ENCODE peak calls at places on chromosome 2, in nine cellular contexts. K is DND-41; O is K562; X is body of pancreas; J is lung; S is tibial nerve; Z is left lung; N is CD8-positive, alpha-beta T cell; D is spleen. Y is an unnamed sample.

GRCh38 chr2:119263656-119264055 is 40.0 kb downstream of the STEAP3 start:
- DNase-seq in D (no peak), K (no peak), N (no peak), Z (no peak), S (no peak), O (no peak), J (no peak), X (no peak), Y (no peak)

GRCh38 chr2:152097291-152098032 is 1.4 kb downstream of the CACNB4 start:
- DNase-seq in D (no peak), N (no peak), X (peak; percentile 32), S (no peak), K (no peak), Z (no peak), O (no peak), J (no peak), Y (no peak)

GRCh38 chr2:134181219-134181618 is 72.7 kb upstream of the MGAT5 start:
- DNase-seq in Z (no peak), D (no peak), N (peak; percentile 29), X (no peak), S (no peak), O (no peak), J (no peak), K (peak; percentile 49), Y (no peak)

GRCh38 chr2:9524291-9524690 is 31.3 kb downstream of the ADAM17 start:
- DNase-seq in D (no peak), O (no peak), X (no peak), N (no peak), S (no peak), K (no peak), Z (no peak), J (no peak), Y (no peak)

GRCh38 chr2:45134726-45135125 is 125.5 kb upstream of the SIX2 start:
- DNase-seq in N (no peak), J (no peak), S (no peak), K (peak; percentile 10), Z (no peak), D (no peak), X (peak; percentile 22), O (no peak), Y (no peak)

GRCh38 chr2:191059308-191059707 is 45.3 kb upstream of the STAT1 start:
- DNase-seq in N (no peak), Z (no peak), J (no peak), K (no peak), X (no peak), O (no peak), S (no peak), D (no peak), Y (no peak)

GRCh38 chr2:209536363-209536762 is 112.5 kb downstream of the MAP2 start:
- DNase-seq in O (no peak), X (no peak), S (no peak), J (no peak), K (no peak), N (no peak), Z (no peak), D (no peak), Y (no peak)

GRCh38 chr2:36403675-36404230 is 48.2 kb downstream of the CRIM1 start:
- DNase-seq in Z (no peak), N (no peak), X (no peak), S (no peak), D (no peak), O (no peak), J (no peak), K (no peak), Y (no peak)

GRCh38 chr2:209579236-209579749 is 155.4 kb downstream of the MAP2 start:
- DNase-seq in S (no peak), N (no peak), O (no peak), J (no peak), K (no peak), X (peak; percentile 7), D (no peak), Z (no peak), Y (no peak)

DNA sequence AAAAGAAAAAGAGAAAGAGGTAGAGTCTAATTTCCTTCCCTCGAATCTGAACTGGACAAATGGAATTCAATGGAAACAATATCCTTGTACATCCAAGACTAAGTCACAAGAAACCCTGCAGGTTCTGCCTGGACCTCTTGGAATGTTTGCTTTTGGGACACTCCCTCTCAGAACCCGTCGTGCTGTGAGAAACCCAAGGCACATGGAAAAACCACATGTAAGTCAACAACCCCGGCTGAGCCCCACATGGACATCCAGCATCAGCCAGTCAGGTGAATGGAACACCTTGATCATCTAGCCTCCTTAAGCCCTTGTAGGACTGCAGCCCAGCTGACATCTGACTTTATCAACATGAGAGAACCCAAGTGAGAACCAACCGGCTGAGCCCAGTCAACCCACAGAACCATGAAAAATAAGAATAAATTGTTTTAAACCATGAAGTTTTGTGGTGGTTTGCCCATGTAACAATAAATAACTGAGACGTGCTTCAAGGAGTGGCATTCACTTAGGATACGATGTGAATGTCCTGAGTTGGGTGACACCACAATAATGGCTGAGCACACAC is 28.6 kb downstream of the PKDCC start:
- DNase-seq in D (no peak), Z (no peak), X (no peak), N (no peak), O (no peak), K (no peak), J (no peak), S (no peak), Y (no peak)
- H3K27ac ChIP-seq in D (no peak overlapping the region), Z (no peak overlapping the region), X (no peak overlapping the region), N (no peak overlapping the region), O (no peak overlapping the region), K (no peak overlapping the region), J (no peak overlapping the region), S (no peak overlapping the region), Y (no peak overlapping the region)

DNA sequence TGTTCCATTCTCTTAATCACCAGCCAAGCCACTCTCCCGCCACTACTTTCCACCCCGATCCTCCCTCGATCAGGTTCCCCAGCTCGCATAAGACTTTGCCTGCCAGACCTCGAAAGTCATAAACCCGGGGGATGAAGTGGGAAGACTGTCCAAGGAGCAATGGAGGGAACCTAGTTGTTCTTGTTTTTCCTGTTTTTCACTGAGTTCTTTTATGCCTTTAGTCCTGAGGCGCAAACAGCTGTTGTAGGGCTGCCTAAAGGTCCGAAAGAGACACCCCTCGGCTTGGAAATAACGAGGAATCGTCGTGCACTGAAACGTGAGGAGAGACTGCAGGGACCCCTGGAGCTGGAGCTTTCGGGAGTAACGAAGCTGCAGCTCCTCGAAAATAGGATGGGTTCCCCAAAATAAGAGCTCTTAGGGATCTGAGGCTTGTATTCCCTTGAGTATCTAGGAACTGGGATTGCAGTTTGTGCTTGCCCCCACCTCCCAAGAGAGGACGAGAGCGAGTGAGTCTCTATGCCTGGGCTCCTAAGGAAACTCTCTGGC is 1.7 kb upstream of the HOXD12 start:
- DNase-seq in O (no peak), D (no peak), K (no peak), X (no peak), Z (no peak), N (no peak), J (no peak), S (no peak), Y (no peak)
- TF ChIP-seq CTCF in O (no peak), D (no peak), K (no peak), X (no peak), Z (no peak), N (no peak), J (no peak), S (no peak), Y (no peak)

GRCh38 chr2:156933580-156934225 is 323.8 kb upstream of the GALNT5 start:
- DNase-seq in Z (no peak), N (no peak), S (no peak), O (no peak), D (no peak), J (no peak), K (no peak), X (no peak), Y (no peak)
- H3K27ac ChIP-seq in Z (no peak overlapping the region), N (no peak overlapping the region), S (no peak overlapping the region), O (no peak overlapping the region), D (no peak overlapping the region), J (no peak overlapping the region), K (no peak overlapping the region), X (no peak overlapping the region), Y (no peak overlapping the region)

GRCh38 chr2:120812866-120813265 is 77.2 kb downstream of the GLI2 start:
- DNase-seq in Z (peak; percentile 55), X (no peak), K (no peak), S (no peak), D (no peak), J (no peak), N (no peak), O (no peak), Y (no peak)

GRCh38 chr2:120809151-120809550 is 73.5 kb downstream of the GLI2 start:
- DNase-seq in O (no peak), N (no peak), X (no peak), S (no peak), K (no peak), Z (no peak), J (no peak), D (no peak), Y (no peak)

GRCh38 chr2:120809576-120810440 is 74.1 kb downstream of the GLI2 start:
- DNase-seq in N (no peak), K (no peak), D (no peak), X (no peak), Z (peak; percentile 55), S (no peak), J (no peak), O (peak; percentile 29), Y (no peak)

GRCh38 chr2:120814352-120814751 is 78.7 kb downstream of the GLI2 start:
- DNase-seq in S (no peak), K (no peak), O (no peak), N (no peak), D (peak; percentile 61), X (no peak), Z (peak; percentile 10), J (no peak), Y (no peak)

GRCh38 chr2:120810639-120811038 is 75.0 kb downstream of the GLI2 start:
- DNase-seq in J (no peak), S (no peak), D (no peak), X (no peak), N (no peak), Z (peak; percentile 5), K (no peak), O (no peak), Y (no peak)
- TF ChIP-seq CTCF in J (no peak), S (no peak), D (no peak), X (no peak), N (no peak), Z (no peak), K (no peak), O (no peak), Y (no peak)

GRCh38 chr2:178722296-178722695 is 84.9 kb downstream of the TTN start:
- DNase-seq in X (no peak), N (no peak), J (no peak), S (no peak), O (no peak), D (no peak), Z (no peak), K (no peak), Y (no peak)
- H3K27ac ChIP-seq in X (no peak overlapping the region), N (no peak overlapping the region), J (no peak overlapping the region), S (no peak overlapping the region), O (no peak overlapping the region), D (no peak overlapping the region), Z (no peak overlapping the region), K (no peak overlapping the region), Y (no peak overlapping the region)

GRCh38 chr2:233972941-233973575 is 55.9 kb downstream of the TRPM8 start:
- DNase-seq in K (no peak), D (no peak), X (peak; percentile 14), N (no peak), S (no peak), J (no peak), O (no peak), Z (no peak), Y (no peak)
- TF ChIP-seq CTCF in K (no peak), D (no peak), X (no peak), N (no peak), S (no peak), J (no peak), O (no peak), Z (no peak), Y (no peak)

GRCh38 chr2:124323321-124323720 is 298.2 kb downstream of the CNTNAP5 start:
- DNase-seq in O (no peak), S (no peak), N (no peak), D (no peak), K (no peak), X (no peak), Z (no peak), J (no peak), Y (no peak)
- H3K27ac ChIP-seq in O (no peak overlapping the region), S (no peak overlapping the region), N (no peak overlapping the region), D (no peak overlapping the region), K (no peak overlapping the region), X (no peak overlapping the region), Z (no peak overlapping the region), J (no peak overlapping the region), Y (no peak overlapping the region)